ENCODE peak calls at places on chromosome 4, in four cellular contexts. Z is IMR-90, L is GM12878, J is endothelial cell of umbilical vein. S is an unnamed sample.

GRCh38 chr4:37825943-37826281 is 574 bp upstream of the PGM2 start:
- DNase-seq in Z (no peak), L (no peak), J (no peak), S (no peak)

GRCh38 chr4:118967393-118967792 is 78.7 kb downstream of the SYNPO2 start:
- DNase-seq in Z (peak; percentile 81), L (no peak), J (no peak), S (no peak)

GRCh38 chr4:76178296-76178695 is 30.1 kb upstream of the NUP54 start:
- DNase-seq in Z (no peak), L (no peak), J (no peak), S (no peak)

GRCh38 chr4:40910706-40911105 is 161.0 kb downstream of the NSUN7 start:
- DNase-seq in Z (peak; percentile 49), L (no peak), J (peak; percentile 98), S (no peak)

GRCh38 chr4:114019276-114019971 is 40.0 kb upstream of the ARSJ start:
- DNase-seq in Z (peak; percentile 21), L (no peak), J (peak; percentile 56), S (no peak)

GRCh38 chr4:2489841-2490552 is 21.1 kb downstream of the RNF4 start:
- DNase-seq in Z (no peak), L (no peak), J (peak; percentile 39), S (no peak)

GRCh38 chr4:173859091-173859713 is 329.2 kb upstream of the HAND2 start:
- DNase-seq in Z (no peak), L (no peak), J (no peak), S (no peak)

GRCh38 chr4:70619778-70620177 is 8.8 kb upstream of the ENAM start:
- DNase-seq in Z (no peak), L (no peak), J (no peak), S (no peak)

GRCh38 chr4:53147179-53147578 is 218.7 kb downstream of the SCFD2 start:
- DNase-seq in Z (no peak), L (no peak), J (no peak), S (no peak)

GRCh38 chr4:103076777-103077347 is 301 bp upstream of the SLC9B2 start:
- DNase-seq in Z (no peak), L (no peak), J (no peak), S (no peak)

GRCh38 chr4:38605794-38606586 is 58.0 kb upstream of the KLF3 start:
- DNase-seq in Z (no peak), L (no peak), J (no peak), S (peak; percentile 58)

GRCh38 chr4:14234330-14234729 is 606.8 kb upstream of the BOD1L1 start:
- DNase-seq in Z (no peak), L (no peak), J (no peak), S (no peak)

GRCh38 chr4:166252487-166253402 is 379.7 kb downstream of the TLL1 start:
- DNase-seq in Z (no peak), L (no peak), J (peak; percentile 34), S (no peak)

GRCh38 chr4:156931267-156931666 is 40.3 kb downstream of the PDGFC start:
- DNase-seq in Z (peak; percentile 86), L (no peak), J (peak; percentile 74), S (no peak)

GRCh38 chr4:147927377-147928137 is 195.7 kb downstream of the ARHGAP10 start:
- DNase-seq in Z (peak; percentile 39), L (no peak), J (peak; percentile 97), S (no peak)

GRCh38 chr4:41323706-41324105 is 67.0 kb downstream of the UCHL1 start:
- DNase-seq in Z (no peak), L (no peak), J (peak; percentile 67), S (no peak)

GRCh38 chr4:8916251-8916913 is 44.7 kb upstream of the HMX1 start:
- DNase-seq in Z (no peak), L (no peak), J (no peak), S (no peak)

GRCh38 chr4:80308466-80308822 is 27.1 kb upstream of the CFAP299 start:
- DNase-seq in Z (no peak), L (no peak), J (no peak), S (no peak)

GRCh38 chr4:80307183-80307735 is 28.3 kb upstream of the CFAP299 start:
- DNase-seq in Z (peak; percentile 41), L (no peak), J (peak; percentile 22), S (no peak)

GRCh38 chr4:80305466-80305865 is 30.1 kb upstream of the CFAP299 start:
- DNase-seq in Z (peak; percentile 80), L (no peak), J (no peak), S (no peak)

GRCh38 chr4:80307774-80308465 is 27.6 kb upstream of the CFAP299 start:
- DNase-seq in Z (peak; percentile 79), L (no peak), J (no peak), S (peak; percentile 42)

GRCh38 chr4:80306255-80306654 is 29.3 kb upstream of the CFAP299 start:
- DNase-seq in Z (peak; percentile 54), L (no peak), J (peak; percentile 6), S (no peak)
- TF ChIP-seq FOS in Z (no peak), L (no peak), J (peak; percentile 63), S (no peak)

GRCh38 chr4:139859876-139860275 is 194.3 kb downstream of the MGST2 start:
- DNase-seq in Z (no peak), L (no peak), J (no peak), S (no peak)

GRCh38 chr4:139858436-139859225 is 193.0 kb downstream of the MGST2 start:
- DNase-seq in Z (no peak), L (peak; percentile 35), J (no peak), S (no peak)

GRCh38 chr4:139860435-139861024 is 194.9 kb downstream of the MGST2 start:
- DNase-seq in Z (no peak), L (no peak), J (no peak), S (no peak)

GRCh38 chr4:139857977-139858376 is 192.4 kb downstream of the MGST2 start:
- DNase-seq in Z (no peak), L (no peak), J (no peak), S (no peak)

DNA sequence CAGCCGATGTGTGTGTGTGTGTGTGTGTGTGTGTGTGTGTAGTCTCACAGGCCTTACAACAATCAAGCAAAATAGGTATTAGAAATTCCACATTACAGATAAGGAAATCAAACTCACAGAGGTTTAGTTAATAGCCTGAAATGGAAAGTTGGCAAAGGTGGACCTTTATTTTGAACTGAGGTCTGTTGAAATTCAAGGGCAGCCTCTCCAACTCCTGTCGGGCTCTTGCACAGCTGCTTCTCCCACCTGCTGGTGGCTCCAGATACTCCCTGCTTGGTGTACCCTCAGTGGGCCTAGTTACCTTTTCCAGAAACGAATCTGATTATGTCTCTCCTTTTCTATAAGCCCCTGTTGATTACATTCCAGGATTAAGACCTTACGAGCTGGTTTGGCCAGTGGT is 195.9 kb downstream of the MGST2 start:
- DNase-seq in Z (no peak), L (no peak), J (no peak), S (no peak)
- TF ChIP-seq FOS in Z (no peak), L (no peak), J (no peak), S (no peak)

DNA sequence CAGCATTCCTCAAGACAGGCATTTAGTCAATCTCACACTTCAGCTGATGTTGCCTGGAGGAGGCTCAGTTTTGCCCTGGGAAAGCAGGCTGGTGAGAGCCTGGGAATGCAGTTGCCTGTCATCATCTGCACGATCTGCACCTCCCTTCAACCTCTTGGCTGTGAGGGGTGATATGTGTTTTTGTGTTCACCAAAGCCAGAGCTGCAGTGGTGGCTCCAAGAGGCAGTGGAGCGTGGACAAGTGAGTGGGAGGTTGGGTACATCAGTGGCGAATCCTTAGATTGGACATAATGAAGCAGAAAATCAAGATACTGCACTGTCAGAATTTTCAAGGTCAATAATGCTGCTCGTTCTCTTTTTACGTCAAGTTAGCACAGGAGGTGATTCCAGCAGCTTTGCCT is 92.6 kb downstream of the FRAS1 start:
- DNase-seq in Z (no peak), L (no peak), J (no peak), S (no peak)
- TF ChIP-seq FOS in Z (no peak), L (no peak), J (no peak), S (no peak)

GRCh38 chr4:7157666-7158065 is 34.7 kb upstream of the SORCS2 start:
- DNase-seq in Z (no peak), L (no peak), J (no peak), S (no peak)

GRCh38 chr4:7159923-7160322 is 32.4 kb upstream of the SORCS2 start:
- DNase-seq in Z (no peak), L (no peak), J (no peak), S (no peak)

GRCh38 chr4:7157140-7157488 is 35.2 kb upstream of the SORCS2 start:
- DNase-seq in Z (no peak), L (no peak), J (no peak), S (no peak)

GRCh38 chr4:7158991-7159390 is 33.3 kb upstream of the SORCS2 start:
- DNase-seq in Z (no peak), L (no peak), J (no peak), S (no peak)

GRCh38 chr4:7158081-7158750 is 34.1 kb upstream of the SORCS2 start:
- DNase-seq in Z (no peak), L (no peak), J (no peak), S (no peak)
- TF ChIP-seq FOS in Z (no peak), L (no peak), J (no peak), S (no peak)

GRCh38 chr4:82823062-82823461 is 24.5 kb upstream of the SCD5 start:
- DNase-seq in Z (peak; percentile 84), L (no peak), J (no peak), S (no peak)
- TF ChIP-seq FOS in Z (no peak), L (no peak), J (no peak), S (no peak)

GRCh38 chr4:20292739-20293138 is 41.0 kb downstream of the SLIT2 start:
- DNase-seq in Z (no peak), L (no peak), J (no peak), S (no peak)

GRCh38 chr4:20289782-20290181 is 38.1 kb downstream of the SLIT2 start:
- DNase-seq in Z (no peak), L (no peak), J (no peak), S (no peak)

GRCh38 chr4:20287246-20287645 is 35.5 kb downstream of the SLIT2 start:
- DNase-seq in Z (no peak), L (no peak), J (peak; percentile 58), S (no peak)

GRCh38 chr4:20288047-20288650 is 36.4 kb downstream of the SLIT2 start:
- DNase-seq in Z (no peak), L (no peak), J (peak; percentile 72), S (no peak)

GRCh38 chr4:20288846-20289512 is 37.3 kb downstream of the SLIT2 start:
- DNase-seq in Z (peak; percentile 47), L (no peak), J (peak; percentile 42), S (no peak)
- TF ChIP-seq FOS in Z (no peak), L (no peak), J (peak; percentile 44), S (no peak)

GRCh38 chr4:153014460-153014859 is 78.3 kb downstream of the FHDC1 start:
- DNase-seq in Z (peak; percentile 8), L (no peak), J (no peak), S (no peak)
- TF ChIP-seq FOS in Z (no peak), L (no peak), J (no peak), S (no peak)

DNA sequence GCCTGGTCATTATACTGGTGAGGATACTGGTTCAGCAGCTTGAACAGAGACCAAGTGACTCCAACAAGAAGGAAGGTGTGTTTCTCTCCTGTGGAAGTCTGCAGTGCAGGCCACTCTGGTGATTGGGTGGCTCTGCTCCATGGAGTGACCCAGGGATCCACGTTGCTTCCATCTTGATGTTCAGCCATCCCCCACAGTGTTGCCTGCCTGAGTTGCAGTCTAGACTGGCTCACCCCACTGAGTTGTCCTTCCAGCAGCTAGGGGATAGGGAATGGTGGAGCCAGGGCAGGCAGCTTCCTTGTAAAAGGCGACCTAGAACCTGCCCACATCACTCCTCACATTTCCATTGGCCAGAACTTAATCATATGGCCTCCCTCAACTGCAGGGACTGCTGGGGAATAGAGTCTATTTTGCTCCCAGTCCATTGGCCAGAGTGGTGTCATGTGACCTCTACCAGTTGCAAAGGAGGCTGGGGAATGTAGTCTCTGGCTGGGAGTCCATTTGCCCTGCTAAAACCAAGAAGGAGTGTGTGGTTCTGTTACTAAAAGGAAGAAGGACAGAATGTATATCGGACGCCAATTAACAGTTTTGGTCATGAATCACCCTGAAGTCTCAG is 8.0 kb downstream of the MAN2B2 start:
- DNase-seq in Z (peak; percentile 25), L (peak; percentile 2), J (peak; percentile 27), S (peak; percentile 80)
- TF ChIP-seq FOS in Z (no peak), L (no peak), J (no peak), S (peak; percentile 33)

S was measured in K562.